ENCODE peak calls at places on chromosomes 4 and X, in five cellular contexts. L, P, J, S and I are unnamed samples.

GRCh38 chr4:183412836-183413561 is 31.4 kb upstream of the CDKN2AIP start:
- DNase-seq in L (no peak), S (no peak), J (no peak), P (no peak), I (no peak)

GRCh38 chr4:12679217-12679616 is 804.9 kb downstream of the RAB28 start:
- DNase-seq in J (peak), P (no peak), L (no peak), S (no peak), I (no peak)

GRCh38 chrX:21856504-21856903 is 717 bp downstream of the YY2 start:
- DNase-seq in S (no peak), J (peak), P (no peak), L (no peak), I (no peak)

GRCh38 chr4:150972592-150972991 is 42.5 kb downstream of the LRBA start:
- DNase-seq in S (no peak), P (no peak), L (no peak), J (no peak), I (no peak)

GRCh38 chr4:158622251-158622650 is 49.4 kb downstream of the C4orf46 start:
- DNase-seq in J (no peak), P (no peak), L (no peak), S (no peak), I (no peak)

GRCh38 chrX:150094996-150095395 is 156.7 kb upstream of the EOLA2 start:
- DNase-seq in J (no peak), S (no peak), L (no peak), P (no peak), I (no peak)

GRCh38 chr4:155419266-155419665 is 42.5 kb upstream of the MAP9 start:
- DNase-seq in L (peak), P (no peak), S (no peak), J (no peak), I (no peak)

GRCh38 chrX:149473966-149474365 is 31.1 kb downstream of the IDS start:
- DNase-seq in P (no peak), L (no peak), J (no peak), S (no peak), I (no peak)

GRCh38 chr4:15702941-15703403 is at the start of gene BST1:
- DNase-seq in J (peak), P (peak), S (peak), L (no peak), I (peak)

GRCh38 chr4:172698256-172698655 is 470.4 kb upstream of the GALNT7 start:
- DNase-seq in J (no peak), P (no peak), L (no peak), S (no peak), I (no peak)

GRCh38 chr4:111923786-111924185 is 221.5 kb upstream of the FAM241A start:
- DNase-seq in S (no peak), J (no peak), P (no peak), L (peak), I (no peak)

GRCh38 chr4:94728056-94728766 is 29.5 kb upstream of the BMPR1B start:
- DNase-seq in J (no peak), S (no peak), P (no peak), L (no peak), I (no peak)

GRCh38 chr4:113869743-113870375 is 108.3 kb upstream of the CAMK2D start:
- DNase-seq in P (no peak), L (peak), S (no peak), J (no peak), I (no peak)

GRCh38 chr4:108350332-108350731 is 181.6 kb upstream of the LEF1 start:
- DNase-seq in J (no peak), P (no peak), L (no peak), S (no peak), I (no peak)

GRCh38 chr4:125388653-125389052 is 73.9 kb downstream of the FAT4 start:
- DNase-seq in L (peak), S (no peak), J (no peak), P (no peak), I (no peak)